ENCODE peak calls at places on chromosome 5, in eight cellular contexts. V is adipocyte; D is spleen; M is mammary epithelial cell; U is CD8-positive, alpha-beta memory T cell; B is fibroblast of lung; Q is colonic mucosa; X is testis. G is an unnamed sample. For H3K36me3 and H3K4me1, the result is how much of the 10 kb centered on the place peaks cover.

GRCh38 chr5:113330533-113331200 is 104.1 kb downstream of the TSSK1B start:
- DNase-seq in V (peak), U (no peak), B (peak), X (no peak), Q (no peak), M (peak), D (no peak), G (peak)

GRCh38 chr5:111757582-111758283 is 739 bp upstream of the NREP start:
- DNase-seq in M (peak), X (peak), V (peak), B (peak), D (peak), Q (peak), U (peak), G (peak)

GRCh38 chr5:127012933-127013332 is 17.4 kb downstream of the MARCHF3 start:
- DNase-seq in V (peak), X (no peak), Q (no peak), U (no peak), B (peak), D (no peak), M (peak), G (no peak)

GRCh38 chr5:73764586-73764985 is 138.6 kb downstream of the ARHGEF28 start:
- DNase-seq in U (no peak), M (peak), B (peak), Q (no peak), V (peak), D (no peak), X (no peak), G (no peak)

GRCh38 chr5:91162534-91163381 is 220.4 kb downstream of the ARRDC3 start:
- DNase-seq in U (peak), M (peak), V (peak), Q (peak), D (peak), B (peak), X (peak), G (peak)

GRCh38 chr5:83102581-83102980 is 25.2 kb downstream of the XRCC4 start:
- DNase-seq in V (no peak), B (no peak), M (no peak), U (no peak), Q (no peak), X (no peak), D (no peak), G (peak)

GRCh38 chr5:13325765-13326164 is 618.7 kb downstream of the DNAH5 start:
- DNase-seq in U (no peak), V (no peak), D (no peak), Q (no peak), B (no peak), M (peak), X (no peak), G (no peak)

GRCh38 chr5:179224741-179225140 is 120.5 kb downstream of the ADAMTS2 start:
- DNase-seq in V (no peak), M (no peak), D (peak), B (no peak), X (no peak), Q (no peak), U (no peak), G (no peak)

GRCh38 chr5:176800024-176800423 is 10.3 kb upstream of the UNC5A start:
- DNase-seq in B (no peak), M (no peak), X (no peak), Q (no peak), D (no peak), V (no peak), U (no peak), G (no peak)

GRCh38 chr5:112418412-112419049 is 546 bp downstream of the EPB41L4A start:
- DNase-seq in Q (peak), B (peak), V (peak), U (no peak), D (no peak), M (peak), X (peak), G (no peak)

GRCh38 chr5:137708062-137708461 is 27.8 kb downstream of the KLHL3 start:
- DNase-seq in V (no peak), Q (no peak), U (no peak), B (no peak), M (no peak), D (no peak), X (no peak), G (no peak)

GRCh38 chr5:138901716-138902115 is 26.6 kb upstream of the LRRTM2 start:
- DNase-seq in M (no peak), X (no peak), D (no peak), U (no peak), B (no peak), V (no peak), Q (no peak), G (no peak)

GRCh38 chr5:21398511-21398910 is 1410.5 kb upstream of the CDH18 start:
- DNase-seq in X (no peak), U (no peak), Q (no peak), B (no peak), V (no peak), D (no peak), M (no peak), G (no peak)

GRCh38 chr5:15031180-15031579 is 159.6 kb upstream of the ANKH start:
- DNase-seq in D (no peak), Q (no peak), V (no peak), B (no peak), U (no peak), M (no peak), X (no peak), G (no peak)

GRCh38 chr5:135880278-135880677 is 15.4 kb downstream of the IL9 start:
- DNase-seq in B (peak), X (no peak), D (no peak), Q (no peak), V (no peak), M (no peak), U (no peak), G (peak)

GRCh38 chr5:1792842-1793266 is 6.8 kb downstream of the MRPL36 start:
- DNase-seq in B (peak), V (peak), Q (peak), M (peak), U (peak), D (peak), X (no peak), G (peak)

GRCh38 chr5:7638456-7638855 is 212.5 kb downstream of the CFAP90 start:
- DNase-seq in X (no peak), M (no peak), V (no peak), D (no peak), Q (no peak), B (no peak), U (no peak), G (no peak)

GRCh38 chr5:56951131-56951945 is 585 bp downstream of the MIER3 start:
- DNase-seq in U (peak), D (peak), B (no peak), Q (peak), X (peak), M (peak), V (peak), G (peak)

GRCh38 chr5:74625742-74626241 is 14.7 kb downstream of the ENC1 start:
- DNase-seq in Q (no peak), X (peak), V (no peak), D (no peak), M (peak), B (no peak), U (no peak), G (peak)

GRCh38 chr5:132684922-132685720 is 11.3 kb downstream of the IL4 start:
- DNase-seq in M (no peak), D (no peak), U (no peak), V (no peak), Q (no peak), B (no peak), X (no peak), G (no peak)

GRCh38 chr5:18334949-18335348 is 700.7 kb downstream of the TAF11L14 start:
- DNase-seq in U (no peak), X (no peak), B (no peak), Q (no peak), D (no peak), M (no peak), V (no peak), G (no peak)

GRCh38 chr5:57450991-57451876 is 31.4 kb downstream of the ACTBL2 start:
- DNase-seq in U (no peak), B (peak), Q (no peak), M (no peak), V (peak), X (no peak), D (no peak), G (no peak)

GRCh38 chr5:10987881-10988504 is 227.0 kb upstream of the DAP start:
- DNase-seq in V (peak), D (peak), X (peak), Q (peak), U (peak), B (no peak), M (peak), G (peak)

GRCh38 chr5:143131983-143132382 is 271.5 kb downstream of the NR3C1 start:
- DNase-seq in B (peak), X (no peak), D (no peak), U (no peak), M (no peak), Q (no peak), V (no peak), G (peak)

GRCh38 chr5:108700928-108701327 is 46.8 kb upstream of the FER start:
- DNase-seq in X (no peak), B (no peak), M (no peak), U (no peak), D (no peak), Q (no peak), V (no peak), G (peak)

GRCh38 chr5:44868541-44868940 is 59.8 kb downstream of the MRPS30 start:
- DNase-seq in D (no peak), V (no peak), X (no peak), Q (no peak), U (no peak), M (no peak), B (no peak), G (no peak)

GRCh38 chr5:130104895-130105684 is 200.8 kb downstream of the CHSY3 start:
- DNase-seq in Q (no peak), U (no peak), B (no peak), V (peak), M (no peak), X (no peak), D (no peak), G (no peak)

GRCh38 chr5:9411142-9411541 is 134.7 kb downstream of the SEMA5A start:
- DNase-seq in Q (no peak), D (no peak), U (no peak), V (no peak), X (no peak), B (no peak), M (no peak), G (no peak)
- H3K36me3 ChIP-seq in Q (under half), D (under half), U (under half), V (under half), X (under half), B (under half), M (under half), G (under half)

GRCh38 chr5:157282150-157282549 is 16.2 kb downstream of the CYFIP2 start:
- DNase-seq in D (no peak), X (no peak), B (no peak), U (no peak), V (no peak), M (no peak), Q (no peak), G (no peak)
- H3K4me1 ChIP-seq in D (half or more), X (under half), B (under half), U (half or more), V (under half), M (under half), Q (under half), G (under half)

DNA sequence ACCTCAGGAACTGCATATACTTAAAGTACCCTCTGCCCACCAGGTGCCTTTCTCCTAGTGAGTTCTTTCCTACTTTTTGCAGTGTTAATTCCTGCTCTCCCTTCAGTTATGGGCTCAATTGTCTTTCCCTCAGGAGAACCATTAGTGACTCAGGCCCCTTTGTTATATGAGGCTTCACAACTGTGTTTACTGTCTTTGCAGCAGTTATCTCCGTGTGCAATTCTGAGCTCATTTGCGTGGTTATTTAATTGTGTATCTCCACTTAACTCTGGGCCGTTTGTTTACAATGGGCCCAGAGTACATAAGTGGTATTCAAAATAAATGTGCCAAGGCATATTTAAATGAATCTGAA is 9.6 kb downstream of the FBXO38 start:
- DNase-seq in X (no peak), U (no peak), M (no peak), D (no peak), Q (no peak), V (no peak), B (no peak), G (no peak)
- H3K36me3 ChIP-seq in X (under half), U (under half), M (under half), D (half or more), Q (under half), V (under half), B (under half), G (under half)

DNA sequence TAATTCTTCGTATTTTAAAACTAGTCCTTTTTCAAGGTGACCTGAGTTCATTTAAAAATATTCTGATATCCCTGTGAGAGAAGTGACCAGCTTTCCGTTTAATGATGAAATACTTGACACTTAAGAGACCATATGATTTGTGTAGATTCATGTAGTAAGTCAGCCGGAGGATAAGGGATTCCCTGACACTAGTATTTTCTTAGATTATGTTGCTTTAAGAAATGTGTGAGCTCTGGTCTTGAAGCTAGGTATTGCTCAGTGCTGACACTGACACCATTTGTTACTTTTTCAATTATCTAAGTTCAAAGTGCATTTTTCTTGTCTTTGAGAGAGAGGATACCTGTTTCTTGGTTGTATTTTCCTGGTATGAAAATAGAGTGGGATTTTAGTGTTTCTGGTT is 4.2 kb downstream of the NIPBL start:
- DNase-seq in U (no peak), Q (no peak), B (no peak), X (no peak), M (peak), V (no peak), D (no peak), G (no peak)
- H3K4me1 ChIP-seq in U (half or more), Q (under half), B (under half), X (under half), M (under half), V (under half), D (half or more), G (under half)

DNA sequence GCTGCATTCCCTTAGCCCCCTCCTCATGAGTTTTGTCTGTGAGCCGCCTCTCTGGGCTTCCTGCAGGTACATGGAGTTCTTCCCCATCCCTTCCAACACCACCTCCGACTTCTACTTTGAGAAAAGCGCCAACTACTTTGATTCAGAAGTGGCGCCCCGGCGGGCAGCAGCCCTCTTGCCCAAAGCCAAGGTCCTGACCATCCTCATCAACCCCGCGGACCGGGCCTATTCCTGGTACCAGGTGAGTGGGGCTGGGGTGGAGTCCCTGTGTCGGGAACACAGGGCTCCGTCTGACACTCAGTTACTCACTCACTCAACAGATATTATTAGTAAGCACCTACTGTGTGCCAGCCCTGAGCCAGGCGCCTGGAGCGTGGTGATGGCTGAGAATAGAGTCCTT is 37.3 kb downstream of the NDST1 start:
- DNase-seq in D (no peak), V (no peak), M (no peak), B (no peak), X (no peak), Q (no peak), U (no peak), G (no peak)
- H3K36me3 ChIP-seq in D (half or more), V (half or more), M (under half), B (under half), X (under half), Q (under half), U (under half), G (under half)

GRCh38 chr5:59142138-59142537 is 559.3 kb downstream of the RAB3C start:
- DNase-seq in B (no peak), V (no peak), U (no peak), Q (no peak), D (no peak), X (no peak), M (no peak), G (no peak)
- H3K4me1 ChIP-seq in B (under half), V (under half), U (under half), Q (under half), D (under half), X (under half), M (under half), G (under half)

GRCh38 chr5:103262422-103262871 is 3.9 kb downstream of the MACIR start:
- DNase-seq in U (no peak), D (no peak), Q (no peak), X (no peak), M (no peak), V (peak), B (peak), G (no peak)
- H3K36me3 ChIP-seq in U (under half), D (under half), Q (under half), X (under half), M (under half), V (under half), B (under half), G (under half)

G was measured in SJCRH30.